ENCODE peak calls at places on chromosomes 7 and 10, in four cellular contexts. E is HepG2, Q is K562, G is WTC11. O is an unnamed sample.

GRCh38 chr10:116210588-116211346 is 62.2 kb downstream of the GFRA1 start:
- DNase-seq in Q (no peak), E (no peak), G (no peak), O (no peak)

GRCh38 chr7:142389544-142389943 is 131.7 kb upstream of the PRSS58 start:
- DNase-seq in G (no peak), Q (no peak), E (peak), O (no peak)

GRCh38 chr7:48244902-48245301 is 73.6 kb downstream of the ABCA13 start:
- DNase-seq in Q (no peak), G (no peak), E (no peak), O (no peak)

GRCh38 chr10:121332829-121333765 is 265.1 kb downstream of the FGFR2 start:
- DNase-seq in E (no peak), Q (no peak), G (no peak), O (no peak)

GRCh38 chr10:128263891-128264688 is 137.9 kb upstream of the MKI67 start:
- DNase-seq in E (peak), Q (peak), G (peak), O (no peak)

GRCh38 chr7:136104269-136104603 is 127.1 kb upstream of the MTPN start:
- DNase-seq in E (no peak), G (no peak), Q (peak), O (no peak)

GRCh38 chr7:27032843-27033242 is 63.0 kb downstream of the HOXA1 start:
- DNase-seq in E (no peak), G (no peak), Q (no peak), O (no peak)

GRCh38 chr10:87590705-87591588 is 68.7 kb upstream of the PAPSS2 start:
- DNase-seq in Q (no peak), G (no peak), E (peak), O (no peak)

GRCh38 chr7:2864999-2865670 is 21.0 kb upstream of the GNA12 start:
- DNase-seq in E (peak), G (peak), Q (peak), O (no peak)

GRCh38 chr7:148204639-148205292 is 385.8 kb upstream of the C7orf33 start:
- DNase-seq in G (no peak), E (no peak), Q (no peak), O (no peak)

GRCh38 chr10:17428616-17429097 is 25.7 kb downstream of the ST8SIA6 start:
- DNase-seq in G (no peak), Q (peak), E (no peak), O (no peak)

GRCh38 chr7:137820677-137821420 is 25.9 kb downstream of the DGKI start:
- DNase-seq in G (peak), Q (no peak), E (no peak), O (no peak)

GRCh38 chr10:119162693-119163092 is 2.8 kb downstream of the SFXN4 start:
- DNase-seq in Q (no peak), G (no peak), E (no peak), O (no peak)

GRCh38 chr10:119167041-119167440 is 1.5 kb upstream of the SFXN4 start:
- DNase-seq in Q (no peak), G (no peak), E (no peak), O (no peak)

GRCh38 chr10:119166111-119166500 is 592 bp upstream of the SFXN4 start:
- DNase-seq in E (no peak), Q (peak), G (no peak), O (no peak)

GRCh38 chr10:119165171-119166110 is at the start of gene SFXN4:
- DNase-seq in Q (peak), E (peak), G (peak), O (peak)

GRCh38 chr10:119166564-119166963 is 1.1 kb upstream of the SFXN4 start:
- DNase-seq in E (no peak), Q (peak), G (no peak), O (no peak)
- TF ChIP-seq NR2C2 in E (no peak), Q (no peak), G (no peak), O (no peak)

DNA sequence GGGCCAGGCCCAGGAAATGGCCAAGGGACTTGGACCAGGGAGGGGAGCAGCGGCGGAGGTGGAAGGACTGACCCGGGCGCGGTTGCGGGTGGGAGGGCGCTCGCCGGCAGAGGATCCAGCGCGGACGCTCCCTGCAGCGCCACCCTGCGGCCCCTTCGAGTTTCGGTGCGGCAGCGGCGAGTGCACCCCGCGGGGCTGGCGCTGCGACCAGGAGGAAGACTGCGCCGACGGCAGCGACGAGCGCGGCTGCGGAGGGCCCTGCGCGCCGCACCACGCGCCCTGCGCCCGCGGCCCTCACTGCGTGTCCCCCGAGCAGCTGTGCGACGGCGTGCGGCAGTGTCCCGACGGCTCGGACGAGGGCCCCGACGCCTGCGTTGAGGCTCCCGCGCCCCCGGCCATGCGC is 16.8 kb upstream of the ZNF467 start:
- DNase-seq in Q (peak), G (peak), E (no peak), O (no peak)
- TF ChIP-seq NR2C2 in Q (peak), G (no peak), E (no peak), O (no peak)

GRCh38 chr7:84218681-84219080 is 24.1 kb upstream of the SEMA3A start:
- DNase-seq in E (no peak), G (no peak), Q (no peak), O (no peak)
- TF ChIP-seq NR2C2 in E (no peak), G (no peak), Q (no peak), O (no peak)

DNA sequence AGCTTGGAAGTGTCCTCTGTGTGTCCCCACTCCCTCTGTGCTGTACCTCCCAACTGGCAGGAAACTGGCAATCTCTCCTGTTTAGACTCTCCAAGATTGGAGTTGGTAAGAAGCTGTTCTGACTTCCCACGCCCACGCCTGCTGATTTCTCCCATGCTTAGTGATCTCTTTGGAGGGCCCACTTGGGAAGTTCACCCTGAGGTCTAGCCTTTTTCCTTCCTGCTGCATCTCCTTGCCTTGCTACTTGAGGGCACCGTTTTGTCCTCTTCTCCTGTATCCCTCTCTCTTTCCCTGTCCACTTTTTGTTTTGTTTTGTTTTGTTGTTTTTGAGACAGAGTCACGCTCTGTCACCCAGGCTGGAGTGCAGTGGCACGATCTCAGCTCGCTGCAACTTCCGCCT is 35.4 kb downstream of the ZAN start:
- DNase-seq in Q (no peak), G (no peak), E (no peak), O (no peak)
- TF ChIP-seq NR2C2 in Q (no peak), G (no peak), E (no peak), O (no peak)

DNA sequence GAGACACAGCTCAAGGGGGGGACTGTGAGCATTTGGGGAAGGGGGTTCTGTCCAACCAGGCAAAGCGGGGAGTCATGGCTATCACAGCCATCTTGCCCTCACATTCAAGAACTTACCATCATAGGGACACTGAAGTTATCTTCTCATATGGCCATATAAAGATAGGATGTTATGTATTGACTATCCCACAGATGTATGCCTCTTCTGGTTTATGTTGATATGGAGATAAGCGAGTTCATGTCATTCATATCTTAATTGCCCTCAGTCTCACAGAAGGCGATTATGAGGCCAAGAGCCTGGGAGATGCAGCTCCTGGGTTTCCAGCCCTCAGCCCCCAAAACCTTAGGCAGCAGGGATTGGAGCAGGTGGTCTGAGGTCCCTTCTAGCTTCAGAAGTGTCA is 8.5 kb upstream of the ANKRD61 start:
- DNase-seq in E (no peak), G (no peak), Q (peak), O (no peak)
- TF ChIP-seq NR2C2 in E (no peak), G (no peak), Q (no peak), O (no peak)

GRCh38 chr10:110355181-110355831 is 50.6 kb upstream of the SMNDC1 start:
- DNase-seq in G (no peak), Q (no peak), E (no peak), O (peak)
- TF ChIP-seq NR2C2 in G (no peak), Q (no peak), E (no peak), O (no peak)

O was measured in GM12878.